ENCODE peak calls at places on chromosomes 11 and 22, in seven cellular contexts. B is HCT116, Z is GM12878, Y is Panc1, H is SK-N-SH, E is H1, L is K562. V is an unnamed sample.

GRCh38 chr11:9624448-9624847 is 39.4 kb upstream of the SWAP70 start:
- DNase-seq in Y (no peak), Z (no peak), E (no peak), B (no peak), L (no peak), H (no peak), V (no peak)

GRCh38 chr11:64226507-64227051 is 505 bp downstream of the NUDT22 start:
- DNase-seq in B (no peak), Z (no peak), H (peak), Y (no peak), L (peak), E (no peak), V (peak)

GRCh38 chr11:2375341-2375853 is 1.7 kb upstream of the CD81 start:
- DNase-seq in L (no peak), Y (no peak), Z (no peak), H (no peak), B (no peak), E (no peak), V (peak)

GRCh38 chr11:118911113-118911879 is 14.4 kb downstream of the BCL9L start:
- DNase-seq in L (peak), H (no peak), Z (no peak), E (no peak), B (no peak), Y (no peak), V (peak)

GRCh38 chr11:2386591-2386990 is 9.5 kb downstream of the CD81 start:
- DNase-seq in L (no peak), E (no peak), H (no peak), Y (no peak), Z (no peak), B (no peak), V (no peak)

GRCh38 chr11:70485326-70486025 is 87.1 kb downstream of the CTTN start:
- DNase-seq in H (no peak), L (no peak), Z (no peak), Y (no peak), E (no peak), B (no peak), V (no peak)

GRCh38 chr11:846496-847098 is 3.9 kb downstream of the TSPAN4 start:
- DNase-seq in L (no peak), Y (no peak), Z (no peak), B (no peak), H (no peak), E (no peak), V (no peak)

GRCh38 chr22:22219140-22219996 is 25.2 kb upstream of the VPREB1 start:
- DNase-seq in Y (no peak), E (no peak), H (no peak), L (peak), B (no peak), Z (no peak), V (no peak)

GRCh38 chr22:25899566-25899965 is 157.6 kb downstream of the MYO18B start:
- DNase-seq in Y (no peak), H (no peak), B (no peak), L (no peak), Z (no peak), E (no peak), V (no peak)

GRCh38 chr22:26660961-26661578 is 3.7 kb downstream of the MIAT start:
- DNase-seq in Z (no peak), E (no peak), L (no peak), B (no peak), Y (no peak), H (no peak), V (no peak)

GRCh38 chr11:106717222-106717621 is 301.1 kb downstream of the GUCY1A2 start:
- DNase-seq in E (no peak), L (no peak), B (no peak), Y (no peak), Z (no peak), H (no peak), V (no peak)

GRCh38 chr11:82810326-82810725 is 76.7 kb upstream of the FAM181B start:
- DNase-seq in Z (no peak), E (no peak), H (no peak), B (no peak), L (no peak), Y (no peak), V (peak)

GRCh38 chr11:125170406-125171031 is 6.0 kb downstream of the PKNOX2 start:
- DNase-seq in E (no peak), Z (no peak), L (peak), B (no peak), H (peak), Y (no peak), V (no peak)

GRCh38 chr22:49460662-49461371 is 366.9 kb downstream of the BRD1 start:
- DNase-seq in E (no peak), L (no peak), B (no peak), H (no peak), Y (no peak), Z (no peak), V (no peak)

GRCh38 chr11:86940122-86940777 is 14.9 kb downstream of the FZD4 start:
- DNase-seq in E (no peak), L (peak), Y (no peak), B (no peak), Z (no peak), H (no peak), V (peak)

GRCh38 chr11:1448166-1448825 is 38.3 kb downstream of the MOB2 start:
- DNase-seq in Y (no peak), E (no peak), H (no peak), Z (no peak), L (no peak), B (no peak), V (no peak)

GRCh38 chr22:17772963-17773605 is 1.2 kb downstream of the BID start:
- DNase-seq in Z (no peak), H (no peak), Y (no peak), B (no peak), L (no peak), E (no peak), V (no peak)

GRCh38 chr11:12318791-12319733 is 58.3 kb upstream of the PARVA start:
- DNase-seq in Y (no peak), B (no peak), L (no peak), Z (no peak), H (peak), E (no peak), V (no peak)

GRCh38 chr11:58575377-58576020 is at the start of gene LPXN:
- DNase-seq in Y (no peak), Z (no peak), H (no peak), E (no peak), B (no peak), L (no peak), V (no peak)

GRCh38 chr11:34052036-34052607 is 591 bp downstream of the CAPRIN1 start:
- DNase-seq in Z (no peak), L (peak), H (peak), E (peak), B (peak), Y (peak), V (peak)

GRCh38 chr11:8766043-8766992 is 83.7 kb downstream of the RPL27A start:
- DNase-seq in L (no peak), Y (no peak), H (no peak), B (no peak), Z (no peak), E (no peak), V (no peak)

GRCh38 chr11:83521647-83522596 is 235.8 kb upstream of the CCDC90B start:
- DNase-seq in Z (no peak), Y (no peak), B (no peak), H (peak), L (no peak), E (no peak), V (peak)

GRCh38 chr11:123853038-123853437 is 32.4 kb downstream of the TMEM225 start:
- DNase-seq in L (no peak), Z (no peak), Y (no peak), B (no peak), H (no peak), E (no peak), V (no peak)

GRCh38 chr22:38940985-38941384 is 16.4 kb upstream of the APOBEC3A start:
- DNase-seq in E (no peak), Y (no peak), Z (no peak), B (no peak), L (no peak), H (no peak), V (no peak)

GRCh38 chr11:12389676-12390075 is 12.3 kb downstream of the PARVA start:
- DNase-seq in L (no peak), H (no peak), Z (no peak), Y (no peak), B (no peak), E (no peak), V (no peak)

GRCh38 chr22:19599004-19599403 is 74.8 kb upstream of the CLDN5 start:
- DNase-seq in Z (no peak), L (no peak), E (no peak), B (no peak), Y (no peak), H (no peak), V (no peak)

DNA sequence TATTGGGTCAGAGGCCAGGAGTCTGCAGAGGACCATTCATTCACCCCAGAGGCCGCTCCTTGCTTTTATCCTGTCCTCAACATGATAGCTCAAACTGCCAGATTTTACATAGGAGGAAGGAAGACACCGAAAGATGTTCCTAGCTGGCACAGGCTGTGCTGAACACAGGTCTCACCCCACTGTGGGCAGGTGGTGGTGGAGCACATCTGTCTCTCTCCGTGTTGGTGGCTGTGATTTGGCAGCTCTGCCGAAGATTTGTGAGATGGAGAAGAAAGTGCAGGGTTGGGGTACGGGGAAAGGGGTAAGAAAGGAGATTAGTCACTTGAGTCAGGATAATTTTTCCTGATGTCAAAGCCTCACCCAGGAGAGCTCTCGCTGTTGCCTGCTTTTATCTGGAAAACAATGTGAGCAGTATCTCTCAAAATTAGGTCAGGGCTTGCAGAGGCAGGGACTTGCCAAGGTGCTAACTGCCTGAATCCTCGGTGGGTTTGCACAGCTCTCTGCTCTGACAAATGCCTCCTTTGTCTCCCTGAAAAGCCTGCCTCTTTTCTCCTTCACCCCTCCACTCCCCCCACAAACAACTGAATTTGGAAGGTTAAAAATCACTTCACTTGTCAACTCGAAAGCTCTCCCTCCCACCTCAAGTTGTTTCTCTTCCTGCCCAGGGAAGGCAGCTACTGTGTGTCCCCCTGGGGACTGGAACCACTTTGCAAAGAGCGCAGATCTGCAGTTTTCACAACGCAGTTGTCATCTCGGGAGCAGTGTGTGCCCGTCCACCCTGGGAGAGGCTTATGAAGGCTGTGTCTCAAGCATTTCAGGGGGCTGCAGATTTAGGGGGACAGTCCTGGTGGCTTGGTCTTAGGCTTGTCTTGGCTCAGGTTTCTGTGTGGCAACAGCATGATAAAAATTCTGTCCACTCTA is 299.7 kb downstream of the ST3GAL4 start:
- DNase-seq in Y (no peak), L (no peak), E (no peak), Z (no peak), H (no peak), B (no peak), V (no peak)
- TF ChIP-seq SIN3A in Y (no peak), L (no peak), E (no peak), Z (no peak), H (no peak), B (no peak), V (no peak)

GRCh38 chr11:102704841-102705240 is 728 bp downstream of the MMP27 start:
- DNase-seq in L (no peak), E (no peak), H (no peak), Y (no peak), B (no peak), Z (no peak), V (no peak)
- TF ChIP-seq SIN3A in L (no peak), E (no peak), H (no peak), Y (no peak), B (no peak), Z (no peak), V (no peak)

DNA sequence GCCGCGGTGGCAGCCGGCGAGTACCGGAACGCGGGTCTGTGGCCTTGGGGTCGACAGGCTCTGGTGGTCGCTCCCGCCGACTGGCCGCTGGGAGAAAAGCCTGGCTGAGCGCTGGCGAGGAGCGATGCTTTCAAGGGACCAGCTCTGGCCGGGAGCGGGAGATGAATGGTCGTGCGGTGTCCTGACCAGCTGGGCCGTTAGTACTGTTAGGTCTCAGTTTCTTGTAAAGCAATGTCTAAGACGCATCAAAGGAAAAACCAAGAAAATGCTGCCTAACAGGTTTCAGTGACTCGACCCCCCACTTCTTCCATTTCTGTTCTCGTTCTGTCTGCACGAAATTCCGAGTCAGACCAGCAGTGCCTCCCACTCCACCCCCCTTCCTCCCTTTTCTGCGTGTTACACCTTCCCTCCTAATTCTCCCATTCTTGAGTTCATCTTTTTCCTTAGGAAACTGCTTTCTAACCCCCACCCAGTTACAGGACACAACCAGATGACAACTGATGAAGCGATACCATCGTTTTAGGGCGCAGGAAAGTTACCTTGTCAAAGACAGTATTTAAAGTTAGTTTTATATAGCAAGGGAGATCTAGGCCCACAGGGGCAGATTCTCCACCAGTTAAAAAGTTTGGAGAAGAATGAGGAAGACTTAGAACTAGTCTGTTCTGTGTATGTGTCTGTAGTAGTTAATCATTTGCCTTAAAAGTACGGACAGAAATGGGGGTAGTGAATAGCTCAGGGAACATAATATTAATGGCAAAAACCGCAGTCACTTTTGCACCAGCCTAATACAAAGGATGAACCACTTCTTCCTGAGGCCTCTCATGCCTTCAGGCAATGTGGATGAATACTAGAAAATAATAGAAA is 1.0 kb downstream of the CUL5 start:
- DNase-seq in L (peak), B (no peak), H (peak), Z (no peak), E (no peak), Y (no peak), V (peak)
- TF ChIP-seq SIN3A in L (no peak), B (no peak), H (no peak), Z (no peak), E (peak), Y (no peak), V (no peak)

GRCh38 chr22:24035296-24035695 is 24.2 kb downstream of the CABIN1 start:
- DNase-seq in Z (no peak), H (no peak), B (no peak), E (no peak), Y (no peak), L (no peak), V (no peak)
- TF ChIP-seq SIN3A in Z (no peak), H (no peak), B (no peak), E (no peak), Y (no peak), L (no peak), V (no peak)

V was measured in HepG2.